ENCODE peak calls at places on chromosomes 7 and 10, in eight cellular contexts. Q is nephron progenitor cell, T is heart right ventricle, P is upper lobe of right lung, N is upper lobe of left lung, J is cardiac muscle cell, I is endodermal cell, L is dorsolateral prefrontal cortex. U is an unnamed sample.

GRCh38 chr7:597348-598178 is 77.9 kb upstream of the PDGFA start:
- DNase-seq in Q (no peak), T (no peak), P (no peak), N (no peak), J (no peak), I (peak), L (peak), U (no peak)

GRCh38 chr10:92239600-92240288 is 51.1 kb downstream of the CPEB3 start:
- DNase-seq in Q (peak), T (peak), P (peak), N (peak), J (peak), I (peak), L (peak), U (no peak)

GRCh38 chr7:44587843-44588711 is 6.0 kb upstream of the TMED4 start:
- DNase-seq in Q (no peak), T (no peak), P (no peak), N (no peak), J (peak), I (no peak), L (no peak), U (no peak)

GRCh38 chr7:147245274-147245673 is 1128.7 kb downstream of the CNTNAP2 start:
- DNase-seq in Q (peak), T (no peak), P (no peak), N (no peak), J (peak), I (peak), L (no peak), U (no peak)

GRCh38 chr7:66173856-66174255 is 31.3 kb upstream of the TPST1 start:
- DNase-seq in Q (no peak), T (no peak), P (no peak), N (no peak), J (no peak), I (no peak), L (no peak), U (no peak)

GRCh38 chr10:130138479-130138866 is 2.3 kb downstream of the GLRX3 start:
- DNase-seq in Q (no peak), T (no peak), P (no peak), N (no peak), J (no peak), I (no peak), L (no peak), U (no peak)

GRCh38 chr7:111540199-111540815 is 22.0 kb downstream of the IMMP2L start:
- DNase-seq in Q (no peak), T (no peak), P (no peak), N (no peak), J (no peak), I (no peak), L (no peak), U (no peak)

GRCh38 chr7:33716581-33717477 is 188.5 kb upstream of the BMPER start:
- DNase-seq in Q (no peak), T (no peak), P (no peak), N (no peak), J (peak), I (peak), L (no peak), U (no peak)

GRCh38 chr7:55060690-55061414 is 42.0 kb downstream of the EGFR start:
- DNase-seq in Q (no peak), T (no peak), P (no peak), N (no peak), J (no peak), I (no peak), L (no peak), U (no peak)

GRCh38 chr7:91869661-91870060 is 10.8 kb downstream of the MTERF1 start:
- DNase-seq in Q (no peak), T (no peak), P (no peak), N (no peak), J (no peak), I (no peak), L (no peak), U (no peak)
- TF ChIP-seq CTCF in Q (no peak), T (no peak), P (no peak), N (no peak), J (no peak), I (peak), L (no peak), U (no peak)

GRCh38 chr7:144787127-144787526 is 48.7 kb downstream of the TPK1 start:
- DNase-seq in Q (no peak), T (no peak), P (no peak), N (no peak), J (peak), I (no peak), L (no peak), U (no peak)
- TF ChIP-seq CTCF in Q (no peak), T (no peak), P (no peak), N (no peak), J (no peak), I (peak), L (no peak), U (peak)

GRCh38 chr10:128576916-128577670 is 450.9 kb upstream of the MKI67 start:
- DNase-seq in Q (no peak), T (no peak), P (no peak), N (no peak), J (no peak), I (no peak), L (no peak), U (no peak)

GRCh38 chr10:128573936-128574335 is 447.7 kb upstream of the MKI67 start:
- DNase-seq in Q (no peak), T (no peak), P (no peak), N (no peak), J (no peak), I (no peak), L (no peak), U (no peak)

GRCh38 chr10:128572696-128573095 is 446.5 kb upstream of the MKI67 start:
- DNase-seq in Q (no peak), T (no peak), P (no peak), N (peak), J (no peak), I (no peak), L (no peak), U (no peak)

GRCh38 chr10:128573236-128573800 is 447.1 kb upstream of the MKI67 start:
- DNase-seq in Q (no peak), T (no peak), P (no peak), N (peak), J (no peak), I (no peak), L (no peak), U (no peak)

GRCh38 chr10:128574616-128575210 is 448.5 kb upstream of the MKI67 start:
- DNase-seq in Q (no peak), T (no peak), P (no peak), N (peak), J (no peak), I (no peak), L (no peak), U (no peak)
- TF ChIP-seq CTCF in Q (no peak), T (no peak), P (no peak), N (no peak), J (no peak), I (no peak), L (no peak), U (no peak)

GRCh38 chr10:123573236-123574147 is 92.7 kb upstream of the GPR26 start:
- DNase-seq in Q (peak), T (peak), P (peak), N (no peak), J (peak), I (peak), L (no peak), U (no peak)
- TF ChIP-seq CTCF in Q (peak), T (peak), P (peak), N (no peak), J (peak), I (peak), L (no peak), U (peak)

GRCh38 chr10:2604891-2605290 is 462.5 kb upstream of the PFKP start:
- DNase-seq in Q (no peak), T (no peak), P (no peak), N (no peak), J (no peak), I (no peak), L (no peak), U (no peak)

DNA sequence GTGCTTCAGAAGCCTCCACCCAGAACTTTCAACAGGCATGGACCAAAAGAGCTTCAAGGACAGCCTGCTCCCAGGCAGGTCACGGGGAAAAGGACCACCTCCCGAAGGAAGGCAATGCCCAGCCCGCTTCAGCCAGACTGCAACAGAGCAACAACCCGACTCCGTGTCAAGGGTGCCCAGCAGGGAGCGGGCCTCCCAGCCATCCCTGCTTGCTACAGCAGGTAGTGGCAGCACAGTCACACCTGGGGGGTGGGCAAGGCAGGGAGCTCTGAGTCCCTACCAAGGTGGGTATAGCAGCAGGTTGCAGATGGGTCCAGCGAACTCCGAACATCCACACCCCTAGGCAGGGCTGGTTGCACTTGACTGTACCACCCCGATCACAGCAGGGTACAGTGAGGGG is 467.8 kb upstream of the PFKP start:
- DNase-seq in Q (no peak), T (no peak), P (no peak), N (peak), J (no peak), I (no peak), L (no peak), U (no peak)
- TF ChIP-seq CTCF in Q (no peak), T (no peak), P (no peak), N (no peak), J (no peak), I (no peak), L (no peak), U (no peak)

DNA sequence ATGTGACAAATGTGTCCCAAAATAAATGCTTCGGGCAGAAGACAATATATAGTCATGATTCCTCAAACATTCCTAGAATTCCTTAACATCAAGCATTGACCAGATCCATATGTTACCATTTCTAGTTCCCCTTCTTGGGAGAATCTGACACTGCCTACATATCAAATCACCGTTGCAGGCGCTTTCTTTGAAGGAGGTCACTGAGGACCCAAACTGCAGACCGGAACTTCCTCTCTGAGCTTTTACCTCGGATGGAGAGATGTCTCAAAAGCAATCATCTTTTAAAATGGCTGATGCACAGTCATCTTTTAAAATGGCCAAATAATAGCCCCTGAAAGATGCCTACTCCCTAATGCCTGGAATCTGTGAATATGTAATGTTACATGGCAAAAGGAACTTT is 323.6 kb downstream of the PHF14 start:
- DNase-seq in Q (no peak), T (no peak), P (no peak), N (no peak), J (no peak), I (no peak), L (no peak), U (no peak)
- TF ChIP-seq CTCF in Q (no peak), T (no peak), P (no peak), N (no peak), J (no peak), I (no peak), L (no peak), U (no peak)

GRCh38 chr10:125633517-125633999 is 49.4 kb downstream of the TEX36 start:
- DNase-seq in Q (no peak), T (no peak), P (no peak), N (no peak), J (no peak), I (no peak), L (no peak), U (no peak)

GRCh38 chr10:125628251-125629049 is 54.5 kb downstream of the TEX36 start:
- DNase-seq in Q (no peak), T (no peak), P (no peak), N (no peak), J (no peak), I (no peak), L (no peak), U (no peak)

GRCh38 chr10:125629758-125630376 is 53.1 kb downstream of the TEX36 start:
- DNase-seq in Q (no peak), T (no peak), P (no peak), N (no peak), J (peak), I (no peak), L (no peak), U (no peak)

GRCh38 chr10:125634606-125635005 is 48.4 kb downstream of the TEX36 start:
- DNase-seq in Q (no peak), T (no peak), P (no peak), N (no peak), J (no peak), I (no peak), L (no peak), U (no peak)

GRCh38 chr10:125631806-125632205 is 51.2 kb downstream of the TEX36 start:
- DNase-seq in Q (no peak), T (no peak), P (no peak), N (no peak), J (no peak), I (no peak), L (no peak), U (no peak)
- TF ChIP-seq CTCF in Q (no peak), T (no peak), P (no peak), N (no peak), J (no peak), I (no peak), L (no peak), U (no peak)

GRCh38 chr7:40946549-40946948 is 756.3 kb downstream of the INHBA start:
- DNase-seq in Q (no peak), T (no peak), P (no peak), N (no peak), J (no peak), I (no peak), L (no peak), U (no peak)
- TF ChIP-seq CTCF in Q (no peak), T (no peak), P (no peak), N (no peak), J (no peak), I (no peak), L (no peak), U (no peak)

GRCh38 chr7:76318488-76319353 is 16.2 kb downstream of the HSPB1 start:
- DNase-seq in Q (peak), T (peak), P (peak), N (no peak), J (peak), I (peak), L (no peak), U (peak)
- TF ChIP-seq CTCF in Q (no peak), T (peak), P (peak), N (peak), J (peak), I (peak), L (peak), U (no peak)

GRCh38 chr10:88472540-88472939 is 110.6 kb downstream of the RNLS start:
- DNase-seq in Q (no peak), T (no peak), P (no peak), N (no peak), J (no peak), I (no peak), L (no peak), U (no peak)
- TF ChIP-seq CTCF in Q (no peak), T (no peak), P (peak), N (no peak), J (no peak), I (peak), L (no peak), U (no peak)